ENCODE peak calls at places on chromosomes 5 and 9, in nine cellular contexts. D, K, R, V, T, B, C, S and G are unnamed samples.

GRCh38 chr9:2704504-2704903 is 12.8 kb upstream of the KCNV2 start:
- DNase-seq in R (no peak), V (no peak), C (no peak), T (no peak), S (no peak), K (no peak), B (peak), D (no peak), G (no peak)

GRCh38 chr9:78026947-78027346 is 4.7 kb downstream of the GNAQ start:
- DNase-seq in V (no peak), S (no peak), C (peak), T (no peak), R (no peak), K (no peak), D (no peak), B (peak), G (no peak)

GRCh38 chr9:23779220-23779619 is 46.8 kb downstream of the ELAVL2 start:
- DNase-seq in D (no peak), R (no peak), K (peak), C (no peak), B (no peak), V (no peak), T (no peak), S (no peak), G (no peak)

GRCh38 chr5:54443264-54443663 is 12.2 kb upstream of the HSPB3 start:
- DNase-seq in K (peak), T (no peak), S (peak), B (peak), V (no peak), R (peak), D (no peak), C (peak), G (no peak)

GRCh38 chr5:169384661-169385060 is 83.7 kb upstream of the SLIT3 start:
- DNase-seq in K (no peak), R (no peak), T (no peak), C (no peak), S (no peak), B (peak), V (no peak), D (no peak), G (no peak)

GRCh38 chr9:98687911-98688310 is 20.8 kb downstream of the GABBR2 start:
- DNase-seq in T (no peak), V (no peak), R (no peak), S (no peak), B (peak), C (peak), D (no peak), K (no peak), G (no peak)

GRCh38 chr9:97615439-97616072 is 17.6 kb downstream of the TSTD2 start:
- DNase-seq in V (no peak), T (peak), S (peak), D (peak), K (peak), R (peak), C (peak), B (peak), G (peak)

GRCh38 chr9:942805-943580 is 33.5 kb upstream of the DMRT3 start:
- DNase-seq in C (peak), S (no peak), K (no peak), D (no peak), R (no peak), T (no peak), B (no peak), V (no peak), G (no peak)

GRCh38 chr9:130872912-130873503 is 23.6 kb downstream of the QRFP start:
- DNase-seq in D (no peak), B (no peak), S (no peak), C (no peak), R (no peak), T (no peak), V (peak), K (no peak), G (peak)

GRCh38 chr9:98809311-98810105 is 2.0 kb downstream of the GALNT12 start:
- DNase-seq in R (peak), T (no peak), C (no peak), D (no peak), V (no peak), B (no peak), K (no peak), S (peak), G (no peak)

GRCh38 chr5:138032028-138032571 is 779 bp downstream of the FAM13B start:
- DNase-seq in D (peak), C (peak), K (peak), S (peak), V (peak), T (peak), R (peak), B (peak), G (peak)

GRCh38 chr5:137278476-137278875 is 220.7 kb downstream of the SPOCK1 start:
- DNase-seq in C (no peak), S (no peak), V (no peak), K (no peak), B (no peak), T (no peak), D (no peak), R (no peak), G (no peak)

GRCh38 chr5:137734962-137735530 is 843 bp downstream of the KLHL3 start:
- DNase-seq in K (no peak), D (no peak), V (no peak), B (peak), C (peak), T (no peak), R (peak), S (peak), G (peak)

GRCh38 chr5:45399041-45399440 is 297.1 kb downstream of the HCN1 start:
- DNase-seq in K (no peak), T (no peak), V (no peak), B (no peak), D (no peak), C (no peak), S (no peak), R (no peak), G (no peak)

GRCh38 chr5:177343777-177344176 is 7.7 kb downstream of the LMAN2 start:
- DNase-seq in V (no peak), T (no peak), S (no peak), K (no peak), B (no peak), C (no peak), R (no peak), D (no peak), G (no peak)

GRCh38 chr5:54743997-54744788 is 226.6 kb downstream of the SNX18 start:
- DNase-seq in K (peak), C (peak), B (peak), S (peak), V (no peak), R (peak), T (peak), D (peak), G (no peak)

GRCh38 chr5:139669681-139670368 is 21.7 kb downstream of the CXXC5 start:
- DNase-seq in S (no peak), T (no peak), K (no peak), D (no peak), C (no peak), V (no peak), B (no peak), R (no peak), G (no peak)

GRCh38 chr5:135878156-135878620 is 17.5 kb downstream of the IL9 start:
- DNase-seq in S (no peak), D (peak), C (no peak), K (no peak), R (no peak), V (peak), B (peak), T (no peak), G (no peak)

GRCh38 chr9:119026120-119026519 is 343.1 kb downstream of the BRINP1 start:
- DNase-seq in B (peak), V (peak), S (no peak), K (no peak), C (no peak), R (no peak), D (no peak), T (no peak), G (peak)

GRCh38 chr9:77305622-77306365 is 128.5 kb downstream of the VPS13A start:
- DNase-seq in R (no peak), V (no peak), T (no peak), D (no peak), C (peak), K (no peak), S (no peak), B (peak), G (no peak)